ENCODE peak calls at places on chromosomes 6 and 20, in seven cellular contexts. One of them, this sample, is unnamed.
A peak's percentile ranks its signal among the peaks of the same experiment; 100 is the strongest.

GRCh38 chr20:8155229-8155628 is 23.2 kb downstream of the PLCB1 start:
- DNase-seq in psoas muscle: no peak
- DNase-seq in GM23338: no peak
- DNase-seq in adrenal gland: no peak
- DNase-seq in dorsolateral prefrontal cortex: no peak
- DNase-seq in lung: no peak
- DNase-seq in gastrocnemius medialis: no peak
- DNase-seq in this sample: no peak

GRCh38 chr6:107695061-107695715 is 128.9 kb downstream of the SCML4 start:
- DNase-seq in psoas muscle: no peak
- DNase-seq in GM23338: no peak
- DNase-seq in adrenal gland: no peak
- DNase-seq in dorsolateral prefrontal cortex: no peak
- DNase-seq in lung: no peak
- DNase-seq in gastrocnemius medialis: no peak
- DNase-seq in this sample: no peak

GRCh38 chr6:152240436-152240835 is 396.7 kb downstream of the SYNE1 start:
- DNase-seq in psoas muscle: no peak
- DNase-seq in GM23338: no peak
- DNase-seq in adrenal gland: no peak
- DNase-seq in dorsolateral prefrontal cortex: no peak
- DNase-seq in lung: no peak
- DNase-seq in gastrocnemius medialis: no peak
- DNase-seq in this sample: no peak

GRCh38 chr6:13741358-13741757 is 29.7 kb upstream of the RANBP9 start:
- DNase-seq in psoas muscle: no peak
- DNase-seq in GM23338: no peak
- DNase-seq in adrenal gland: no peak
- DNase-seq in dorsolateral prefrontal cortex: peak; percentile 68
- DNase-seq in lung: no peak
- DNase-seq in gastrocnemius medialis: no peak
- DNase-seq in this sample: no peak

GRCh38 chr6:147531321-147531720 is 22.8 kb downstream of the SAMD5 start:
- DNase-seq in psoas muscle: no peak
- DNase-seq in GM23338: no peak
- DNase-seq in adrenal gland: no peak
- DNase-seq in dorsolateral prefrontal cortex: no peak
- DNase-seq in lung: no peak
- DNase-seq in gastrocnemius medialis: no peak
- DNase-seq in this sample: no peak

GRCh38 chr6:17311595-17312311 is 30.6 kb downstream of the RBM24 start:
- DNase-seq in psoas muscle: peak; percentile 64
- DNase-seq in GM23338: no peak
- DNase-seq in adrenal gland: no peak
- DNase-seq in dorsolateral prefrontal cortex: peak; percentile 39
- DNase-seq in lung: no peak
- DNase-seq in gastrocnemius medialis: peak; percentile 82
- DNase-seq in this sample: no peak

GRCh38 chr6:34146801-34147592 is 1.1 kb upstream of the GRM4 start:
- DNase-seq in psoas muscle: no peak
- DNase-seq in GM23338: no peak
- DNase-seq in adrenal gland: no peak
- DNase-seq in dorsolateral prefrontal cortex: peak; percentile 20
- DNase-seq in lung: no peak
- DNase-seq in gastrocnemius medialis: no peak
- DNase-seq in this sample: no peak

GRCh38 chr20:62523473-62524203 is 47.8 kb upstream of the GATA5 start:
- DNase-seq in psoas muscle: no peak
- DNase-seq in GM23338: peak; percentile 69
- DNase-seq in adrenal gland: no peak
- DNase-seq in dorsolateral prefrontal cortex: no peak
- DNase-seq in lung: no peak
- DNase-seq in gastrocnemius medialis: no peak
- DNase-seq in this sample: no peak

GRCh38 chr6:117110146-117110545 is 155.2 kb upstream of the VGLL2 start:
- DNase-seq in psoas muscle: no peak
- DNase-seq in GM23338: no peak
- DNase-seq in adrenal gland: no peak
- DNase-seq in dorsolateral prefrontal cortex: no peak
- DNase-seq in lung: no peak
- DNase-seq in gastrocnemius medialis: no peak
- DNase-seq in this sample: no peak

GRCh38 chr6:99016355-99016754 is 68.6 kb upstream of the FBXL4 start:
- DNase-seq in psoas muscle: no peak
- DNase-seq in GM23338: no peak
- DNase-seq in adrenal gland: no peak
- DNase-seq in dorsolateral prefrontal cortex: no peak
- DNase-seq in lung: no peak
- DNase-seq in gastrocnemius medialis: no peak
- DNase-seq in this sample: no peak

GRCh38 chr6:21634582-21634981 is 41.0 kb downstream of the SOX4 start:
- DNase-seq in psoas muscle: no peak
- DNase-seq in GM23338: no peak
- DNase-seq in adrenal gland: no peak
- DNase-seq in dorsolateral prefrontal cortex: no peak
- DNase-seq in lung: no peak
- DNase-seq in gastrocnemius medialis: no peak
- DNase-seq in this sample: peak; percentile 80

GRCh38 chr6:105136433-105137350 is 43.1 kb downstream of the POPDC3 start:
- DNase-seq in psoas muscle: peak; percentile 75
- DNase-seq in GM23338: peak; percentile 81
- DNase-seq in adrenal gland: peak; percentile 40
- DNase-seq in dorsolateral prefrontal cortex: peak; percentile 34
- DNase-seq in lung: peak; percentile 30
- DNase-seq in gastrocnemius medialis: peak; percentile 91
- DNase-seq in this sample: no peak
- H3K27ac ChIP-seq in psoas muscle: peak overlapping the region; percentile 97
- H3K27ac ChIP-seq in GM23338: no peak overlapping the region
- H3K27ac ChIP-seq in adrenal gland: no peak overlapping the region
- H3K27ac ChIP-seq in dorsolateral prefrontal cortex: peak overlapping the region; percentile 90
- H3K27ac ChIP-seq in lung: peak overlapping the region; percentile 99
- H3K27ac ChIP-seq in gastrocnemius medialis: peak overlapping the region; percentile 97
- H3K27ac ChIP-seq in this sample: no peak overlapping the region

DNA sequence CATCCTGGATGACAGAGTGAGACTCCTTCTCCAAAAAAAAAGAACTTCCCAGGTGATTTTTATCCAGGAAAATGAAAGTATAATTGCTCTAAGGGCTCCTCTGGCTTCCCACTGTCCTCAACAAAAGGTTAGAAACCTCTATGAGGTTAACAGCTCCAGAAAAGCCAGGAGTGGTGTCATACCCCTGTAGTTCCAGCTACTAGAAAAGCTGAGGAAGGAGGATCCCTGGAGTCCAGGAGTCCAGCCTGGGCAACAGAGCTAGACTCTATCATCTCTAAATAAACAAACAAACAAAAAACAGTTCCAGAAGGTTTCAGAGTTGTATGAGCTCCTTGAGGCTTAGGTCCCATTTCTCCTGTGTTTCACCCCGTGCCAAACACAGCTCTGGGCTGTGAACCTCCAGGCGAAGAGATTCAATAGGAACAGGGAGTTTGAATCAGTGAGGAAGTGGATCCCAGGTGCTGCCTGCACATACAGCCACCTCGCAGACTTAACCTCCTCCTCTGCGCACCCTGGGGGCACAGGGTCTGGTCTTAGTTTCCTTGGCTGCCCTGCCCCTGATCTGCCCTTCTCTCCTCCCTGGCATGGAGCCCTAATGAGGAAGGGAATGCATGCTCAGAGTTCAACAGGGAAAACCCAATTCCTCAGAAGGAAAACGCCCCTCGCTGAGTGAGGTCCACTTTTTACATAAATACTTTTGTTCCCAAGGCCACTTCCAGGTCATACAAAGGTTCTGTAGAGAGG is 31.0 kb downstream of the ZC3H12D start:
- DNase-seq in psoas muscle: no peak
- DNase-seq in GM23338: no peak
- DNase-seq in adrenal gland: no peak
- DNase-seq in dorsolateral prefrontal cortex: no peak
- DNase-seq in lung: no peak
- DNase-seq in gastrocnemius medialis: no peak
- DNase-seq in this sample: no peak
- H3K27ac ChIP-seq in psoas muscle: peak overlapping the region; percentile 70
- H3K27ac ChIP-seq in GM23338: no peak overlapping the region
- H3K27ac ChIP-seq in adrenal gland: peak overlapping the region; percentile 71
- H3K27ac ChIP-seq in dorsolateral prefrontal cortex: peak overlapping the region; percentile 67
- H3K27ac ChIP-seq in lung: peak overlapping the region; percentile 54
- H3K27ac ChIP-seq in gastrocnemius medialis: peak overlapping the region; percentile 66
- H3K27ac ChIP-seq in this sample: no peak overlapping the region

GRCh38 chr6:142015011-142015410 is 117.7 kb upstream of the GJE1 start:
- DNase-seq in psoas muscle: no peak
- DNase-seq in GM23338: peak; percentile 68
- DNase-seq in adrenal gland: no peak
- DNase-seq in dorsolateral prefrontal cortex: no peak
- DNase-seq in lung: no peak
- DNase-seq in gastrocnemius medialis: no peak
- DNase-seq in this sample: no peak
- H3K27ac ChIP-seq in psoas muscle: no peak overlapping the region
- H3K27ac ChIP-seq in GM23338: peak overlapping the region; percentile 89
- H3K27ac ChIP-seq in adrenal gland: no peak overlapping the region
- H3K27ac ChIP-seq in dorsolateral prefrontal cortex: no peak overlapping the region
- H3K27ac ChIP-seq in lung: no peak overlapping the region
- H3K27ac ChIP-seq in gastrocnemius medialis: no peak overlapping the region
- H3K27ac ChIP-seq in this sample: peak overlapping the region; percentile 97

DNA sequence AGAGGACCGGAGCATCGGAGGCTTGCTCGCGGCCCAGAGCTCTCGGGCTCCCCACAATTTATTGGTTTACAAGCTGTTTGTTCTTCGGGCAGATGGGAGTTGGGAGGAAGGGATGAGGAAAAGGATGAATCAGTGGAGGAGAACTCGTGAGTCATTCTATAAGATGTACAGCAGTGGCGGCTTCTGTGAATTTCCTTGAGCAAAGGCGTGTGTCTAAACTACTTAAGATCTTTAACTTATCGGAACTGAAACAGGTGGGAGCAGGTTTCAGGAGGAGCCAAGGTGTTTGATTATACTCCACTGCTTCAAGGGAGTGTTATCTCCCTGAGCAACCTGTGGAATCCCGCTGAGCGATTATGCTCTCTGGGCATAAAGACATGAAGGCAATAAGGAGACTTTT is 50.5 kb upstream of the IBTK start:
- DNase-seq in psoas muscle: no peak
- DNase-seq in GM23338: no peak
- DNase-seq in adrenal gland: no peak
- DNase-seq in dorsolateral prefrontal cortex: peak; percentile 14
- DNase-seq in lung: no peak
- DNase-seq in gastrocnemius medialis: no peak
- DNase-seq in this sample: peak; percentile 53
- H3K27ac ChIP-seq in psoas muscle: no peak overlapping the region
- H3K27ac ChIP-seq in GM23338: no peak overlapping the region
- H3K27ac ChIP-seq in adrenal gland: no peak overlapping the region
- H3K27ac ChIP-seq in dorsolateral prefrontal cortex: no peak overlapping the region
- H3K27ac ChIP-seq in lung: no peak overlapping the region
- H3K27ac ChIP-seq in gastrocnemius medialis: no peak overlapping the region
- H3K27ac ChIP-seq in this sample: peak overlapping the region; percentile 68

GRCh38 chr6:132490024-132490423 is 22.9 kb downstream of the STX7 start:
- DNase-seq in psoas muscle: peak; percentile 19
- DNase-seq in GM23338: peak; percentile 12
- DNase-seq in adrenal gland: peak; percentile 22
- DNase-seq in dorsolateral prefrontal cortex: no peak
- DNase-seq in lung: no peak
- DNase-seq in gastrocnemius medialis: peak; percentile 41
- DNase-seq in this sample: no peak
- H3K27ac ChIP-seq in psoas muscle: peak overlapping the region; percentile 48
- H3K27ac ChIP-seq in GM23338: no peak overlapping the region
- H3K27ac ChIP-seq in adrenal gland: peak overlapping the region; percentile 69
- H3K27ac ChIP-seq in dorsolateral prefrontal cortex: peak overlapping the region; percentile 65
- H3K27ac ChIP-seq in lung: no peak overlapping the region
- H3K27ac ChIP-seq in gastrocnemius medialis: peak overlapping the region; percentile 20
- H3K27ac ChIP-seq in this sample: no peak overlapping the region

GRCh38 chr6:138477913-138478539 is 21.3 kb downstream of the NHSL1 start:
- DNase-seq in psoas muscle: no peak
- DNase-seq in GM23338: no peak
- DNase-seq in adrenal gland: no peak
- DNase-seq in dorsolateral prefrontal cortex: no peak
- DNase-seq in lung: no peak
- DNase-seq in gastrocnemius medialis: no peak
- DNase-seq in this sample: no peak
- H3K27ac ChIP-seq in psoas muscle: no peak overlapping the region
- H3K27ac ChIP-seq in GM23338: peak overlapping the region; percentile 18
- H3K27ac ChIP-seq in adrenal gland: no peak overlapping the region
- H3K27ac ChIP-seq in dorsolateral prefrontal cortex: no peak overlapping the region
- H3K27ac ChIP-seq in lung: no peak overlapping the region
- H3K27ac ChIP-seq in gastrocnemius medialis: no peak overlapping the region
- H3K27ac ChIP-seq in this sample: no peak overlapping the region